ENCODE peak calls at places on chromosomes 12 and 14, in five cellular contexts. E is AG09319, M is endothelial cell of umbilical vein, H is astrocyte of the spinal cord, V is astrocyte. S is an unnamed sample.

GRCh38 chr12:52148541-52149181 is 43.2 kb downstream of the KRT80 start:
- DNase-seq in E (no peak), M (no peak), H (no peak), V (no peak), S (no peak)

GRCh38 chr14:97878727-97879126 is 1081.5 kb downstream of the VRK1 start:
- DNase-seq in E (no peak), M (no peak), H (peak; percentile 3), V (peak; percentile 67), S (no peak)

GRCh38 chr12:113918306-113918705 is 47.8 kb downstream of the RBM19 start:
- DNase-seq in E (no peak), M (no peak), H (no peak), V (no peak), S (no peak)

GRCh38 chr12:116635487-116635886 is 76.3 kb downstream of the MAP1LC3B2 start:
- DNase-seq in E (no peak), M (no peak), H (no peak), V (no peak), S (no peak)

GRCh38 chr12:107349008-107349747 is 255.8 kb upstream of the CRY1 start:
- DNase-seq in E (peak; percentile 11), M (peak; percentile 56), H (peak; percentile 93), V (peak; percentile 94), S (no peak)

GRCh38 chr14:69796797-69797500 is at the start of gene SLC10A1:
- DNase-seq in E (no peak), M (no peak), H (no peak), V (no peak), S (no peak)

GRCh38 chr12:93862424-93862823 is 185.2 kb downstream of the CRADD start:
- DNase-seq in E (no peak), M (no peak), H (no peak), V (peak; percentile 35), S (no peak)

GRCh38 chr12:34051486-34051885 is 29.2 kb downstream of the ALG10 start:
- DNase-seq in E (no peak), M (no peak), H (no peak), V (no peak), S (no peak)

GRCh38 chr14:76996563-76997146 is 31.9 kb downstream of the IRF2BPL start:
- DNase-seq in E (no peak), M (no peak), H (no peak), V (no peak), S (no peak)

GRCh38 chr12:46964496-46965098 is 114.8 kb upstream of the PCED1B start:
- DNase-seq in E (peak; percentile 37), M (peak; percentile 36), H (peak; percentile 32), V (peak; percentile 84), S (no peak)

GRCh38 chr12:14774074-14774943 is 29.0 kb downstream of the WBP11 start:
- DNase-seq in E (peak; percentile 90), M (peak; percentile 95), H (peak; percentile 97), V (peak; percentile 91), S (peak; percentile 92)

GRCh38 chr12:14239350-14239934 is 126.0 kb upstream of the ATF7IP start:
- DNase-seq in E (no peak), M (no peak), H (peak; percentile 24), V (peak; percentile 57), S (peak; percentile 74)

GRCh38 chr14:101961011-101961721 is 3.2 kb upstream of the DYNC1H1 start:
- DNase-seq in E (peak; percentile 49), M (peak; percentile 76), H (peak; percentile 79), V (peak; percentile 43), S (peak; percentile 71)

GRCh38 chr14:89667983-89668382 is 250.9 kb upstream of the FOXN3 start:
- DNase-seq in E (no peak), M (no peak), H (peak; percentile 20), V (peak; percentile 85), S (no peak)

GRCh38 chr14:50452285-50452684 is 55.6 kb upstream of the CDKL1 start:
- DNase-seq in E (no peak), M (no peak), H (no peak), V (no peak), S (no peak)

GRCh38 chr14:85421166-85421877 is 108.6 kb upstream of the FLRT2 start:
- DNase-seq in E (no peak), M (no peak), H (peak; percentile 47), V (peak; percentile 42), S (peak; percentile 48)

GRCh38 chr12:3214508-3215365 is 137.6 kb downstream of the TSPAN9 start:
- DNase-seq in E (no peak), M (no peak), H (no peak), V (no peak), S (no peak)

GRCh38 chr12:32444895-32445294 is 45.5 kb downstream of the FGD4 start:
- DNase-seq in E (peak; percentile 19), M (peak; percentile 93), H (peak; percentile 84), V (peak; percentile 84), S (no peak)

GRCh38 chr14:74257078-74257987 is 18.1 kb downstream of the VSX2 start:
- DNase-seq in E (no peak), M (peak; percentile 21), H (no peak), V (no peak), S (no peak)

GRCh38 chr12:116537149-116537904 is 21.9 kb upstream of the MAP1LC3B2 start:
- DNase-seq in E (no peak), M (no peak), H (no peak), V (no peak), S (no peak)

GRCh38 chr12:124428136-124428791 is 133.4 kb downstream of the RFLNA start:
- DNase-seq in E (no peak), M (no peak), H (peak; percentile 75), V (peak; percentile 75), S (no peak)

GRCh38 chr14:59583755-59584154 is 7.1 kb upstream of the CCDC175 start:
- DNase-seq in E (no peak), M (no peak), H (peak; percentile 55), V (peak; percentile 44), S (no peak)

GRCh38 chr14:53109028-53109687 is 44.0 kb downstream of the DDHD1 start:
- DNase-seq in E (no peak), M (peak; percentile 44), H (no peak), V (no peak), S (no peak)

GRCh38 chr14:33469898-33470297 is 481.0 kb downstream of the EGLN3 start:
- DNase-seq in E (no peak), M (no peak), H (no peak), V (no peak), S (no peak)

GRCh38 chr14:33480589-33481184 is 470.2 kb downstream of the EGLN3 start:
- DNase-seq in E (no peak), M (no peak), H (no peak), V (no peak), S (no peak)

GRCh38 chr14:33477752-33478151 is 473.1 kb downstream of the EGLN3 start:
- DNase-seq in E (no peak), M (no peak), H (peak; percentile 11), V (peak; percentile 29), S (no peak)

GRCh38 chr14:33475623-33476022 is 475.3 kb downstream of the EGLN3 start:
- DNase-seq in E (no peak), M (peak; percentile 88), H (peak; percentile 49), V (no peak), S (no peak)
- TF ChIP-seq CTCF in E (no peak), M (peak; percentile 60), H (peak; percentile 31), V (peak; percentile 37), S (no peak)

DNA sequence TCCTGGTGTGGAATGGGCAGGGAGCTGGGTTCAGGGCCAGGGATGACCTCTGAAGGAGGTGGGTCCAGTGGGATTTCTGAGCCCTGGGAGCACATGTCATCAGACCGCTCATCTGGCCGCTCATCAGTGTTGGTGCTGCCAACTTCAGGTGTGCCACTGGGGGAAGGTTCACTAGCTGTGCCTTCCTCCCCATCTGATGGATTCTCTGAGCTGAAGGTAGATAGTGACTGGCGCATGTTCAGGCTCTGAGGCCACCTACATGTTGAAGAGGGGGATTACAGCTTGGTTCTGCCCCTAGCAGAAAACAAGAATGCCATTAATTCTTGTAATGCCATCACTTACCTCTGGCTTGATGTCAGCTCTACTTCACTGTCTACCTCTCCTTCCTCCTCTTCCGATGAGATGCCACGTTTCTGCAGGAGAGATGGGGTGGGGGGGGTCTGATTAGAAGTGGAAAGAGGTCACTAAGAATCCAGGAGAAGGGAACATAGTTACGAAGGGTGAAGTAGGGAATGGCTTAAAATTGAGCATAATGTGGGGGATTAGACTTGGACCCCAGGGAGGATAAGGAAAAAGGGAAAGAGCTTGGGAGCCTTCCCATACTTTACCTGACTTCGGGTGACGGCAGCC is 17.2 kb downstream of the MAP3K12 start:
- DNase-seq in E (no peak), M (no peak), H (no peak), V (no peak), S (no peak)
- TF ChIP-seq CTCF in E (no peak), M (peak; percentile 10), H (peak; percentile 24), V (peak; percentile 26), S (no peak)

GRCh38 chr14:47039336-47039735 is 387.8 kb upstream of the RPL10L start:
- DNase-seq in E (no peak), M (no peak), H (no peak), V (no peak), S (no peak)

GRCh38 chr14:47040490-47040889 is 388.9 kb upstream of the RPL10L start:
- DNase-seq in E (no peak), M (peak; percentile 51), H (no peak), V (peak; percentile 6), S (no peak)

GRCh38 chr14:47044841-47045240 is 393.3 kb upstream of the RPL10L start:
- DNase-seq in E (no peak), M (peak; percentile 41), H (peak; percentile 3), V (peak; percentile 1), S (no peak)
- TF ChIP-seq CTCF in E (no peak), M (no peak), H (no peak), V (peak; percentile 7), S (no peak)

GRCh38 chr12:65725376-65725775 is 98.9 kb upstream of the HMGA2 start:
- DNase-seq in E (no peak), M (no peak), H (peak; percentile 41), V (peak; percentile 47), S (no peak)

GRCh38 chr12:65728348-65728912 is 95.9 kb upstream of the HMGA2 start:
- DNase-seq in E (no peak), M (peak; percentile 4), H (no peak), V (no peak), S (no peak)

GRCh38 chr12:65731771-65732170 is 92.5 kb upstream of the HMGA2 start:
- DNase-seq in E (no peak), M (no peak), H (no peak), V (no peak), S (no peak)

GRCh38 chr12:65734226-65734625 is 90.1 kb upstream of the HMGA2 start:
- DNase-seq in E (no peak), M (no peak), H (no peak), V (no peak), S (no peak)

DNA sequence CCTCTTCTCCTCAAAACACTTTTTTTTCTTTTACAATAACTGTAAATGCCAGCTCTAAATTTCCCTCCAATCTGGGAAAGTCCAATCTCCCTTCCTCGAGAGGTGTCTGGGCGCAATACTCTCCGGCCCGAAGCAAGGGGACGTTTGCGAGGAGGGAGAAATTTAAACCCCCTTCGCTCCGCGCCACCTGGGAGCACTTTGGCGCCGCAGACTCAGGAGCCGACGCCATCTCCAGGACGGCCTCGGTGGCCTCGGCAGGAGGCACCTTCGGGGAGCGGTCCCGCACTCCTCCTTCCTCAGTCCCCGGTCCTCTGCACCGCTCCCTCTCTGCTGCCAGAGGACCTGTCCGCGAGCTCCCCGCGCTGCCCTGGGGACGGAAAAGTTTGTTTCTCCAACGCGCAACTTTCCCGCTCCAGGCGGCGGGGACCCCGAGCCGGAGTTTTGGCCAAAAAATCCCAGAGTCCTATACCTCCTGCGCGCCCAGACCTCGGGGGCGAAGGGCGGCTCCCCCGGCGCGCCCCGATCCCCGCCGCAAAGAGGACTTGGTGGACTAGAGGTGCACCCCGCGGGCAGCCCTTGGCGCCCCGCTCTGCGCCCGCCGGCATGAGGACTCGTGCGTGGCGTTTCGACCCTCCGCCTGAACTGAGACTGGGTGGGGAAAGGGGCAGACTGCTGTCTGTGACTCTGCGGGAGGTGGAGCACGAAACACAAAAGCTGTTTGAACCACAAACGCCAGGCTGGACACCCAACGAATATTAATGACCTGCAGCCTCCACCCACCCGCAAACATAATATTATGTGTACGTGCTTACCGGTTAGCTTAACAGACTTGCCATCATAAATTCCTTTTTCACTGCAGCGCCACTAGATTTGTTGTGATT is 95.1 kb upstream of the HMGA2 start:
- DNase-seq in E (no peak), M (peak; percentile 37), H (peak; percentile 41), V (peak; percentile 17), S (no peak)
- TF ChIP-seq CTCF in E (no peak), M (no peak), H (no peak), V (no peak), S (no peak)

S was measured in CD14-positive monocyte.